ENCODE peak calls at places on chromosome 19, in six cellular contexts. E is HepG2, O is H1, B is K562, Q is GM23338, A is GM12878. C is an unnamed sample.
A peak's percentile ranks its signal among the peaks of the same experiment; 100 is the strongest.

GRCh38 chr19:50450369-50451222 is 17.9 kb downstream of the MYBPC2 start:
- DNase-seq in E (no peak), O (no peak), B (no peak), Q (no peak), A (no peak), C (no peak)

GRCh38 chr19:10864538-10864899 is 6.8 kb upstream of the CARM1 start:
- DNase-seq in E (peak; percentile 68), O (peak; percentile 94), B (peak; percentile 92), Q (peak; percentile 93), A (no peak), C (peak; percentile 91)

GRCh38 chr19:1630012-1630411 is 22.4 kb downstream of the TCF3 start:
- DNase-seq in E (no peak), O (no peak), B (no peak), Q (no peak), A (no peak), C (no peak)

GRCh38 chr19:33339750-33340029 is 33.8 kb upstream of the CEBPG start:
- DNase-seq in E (no peak), O (no peak), B (no peak), Q (no peak), A (no peak), C (no peak)

GRCh38 chr19:17202249-17202648 is 12.9 kb upstream of the USE1 start:
- DNase-seq in E (no peak), O (no peak), B (no peak), Q (peak; percentile 52), A (no peak), C (no peak)

GRCh38 chr19:40687525-40688016 is 2.9 kb downstream of the NUMBL start:
- DNase-seq in E (no peak), O (no peak), B (peak; percentile 78), Q (no peak), A (peak; percentile 23), C (no peak)

GRCh38 chr19:16661480-16662034 is 618 bp downstream of the TMEM38A start:
- DNase-seq in E (no peak), O (peak; percentile 60), B (no peak), Q (peak; percentile 72), A (no peak), C (peak; percentile 54)

GRCh38 chr19:41599175-41599966 is 23.4 kb downstream of the CEACAM21 start:
- DNase-seq in E (no peak), O (no peak), B (no peak), Q (peak; percentile 60), A (no peak), C (peak; percentile 26)

GRCh38 chr19:43425567-43426392 is 11.1 kb downstream of the TEX101 start:
- DNase-seq in E (no peak), O (no peak), B (no peak), Q (peak; percentile 65), A (no peak), C (no peak)

GRCh38 chr19:55373993-55374757 is 2.5 kb upstream of the TMEM190 start:
- DNase-seq in E (no peak), O (no peak), B (no peak), Q (no peak), A (no peak), C (no peak)

GRCh38 chr19:55105237-55105636 is 12.2 kb downstream of the PPP1R12C start:
- DNase-seq in E (no peak), O (no peak), B (no peak), Q (no peak), A (no peak), C (no peak)

GRCh38 chr19:36093687-36094086 is 17.3 kb upstream of the OVOL3 start:
- DNase-seq in E (no peak), O (no peak), B (no peak), Q (no peak), A (no peak), C (no peak)

GRCh38 chr19:36090930-36091695 is 19.8 kb upstream of the OVOL3 start:
- DNase-seq in E (no peak), O (no peak), B (no peak), Q (no peak), A (no peak), C (no peak)

GRCh38 chr19:36089847-36090246 is 21.1 kb upstream of the OVOL3 start:
- DNase-seq in E (no peak), O (no peak), B (no peak), Q (no peak), A (no peak), C (no peak)

GRCh38 chr19:36093146-36093662 is 17.7 kb upstream of the OVOL3 start:
- DNase-seq in E (no peak), O (no peak), B (no peak), Q (no peak), A (peak; percentile 19), C (no peak)

DNA sequence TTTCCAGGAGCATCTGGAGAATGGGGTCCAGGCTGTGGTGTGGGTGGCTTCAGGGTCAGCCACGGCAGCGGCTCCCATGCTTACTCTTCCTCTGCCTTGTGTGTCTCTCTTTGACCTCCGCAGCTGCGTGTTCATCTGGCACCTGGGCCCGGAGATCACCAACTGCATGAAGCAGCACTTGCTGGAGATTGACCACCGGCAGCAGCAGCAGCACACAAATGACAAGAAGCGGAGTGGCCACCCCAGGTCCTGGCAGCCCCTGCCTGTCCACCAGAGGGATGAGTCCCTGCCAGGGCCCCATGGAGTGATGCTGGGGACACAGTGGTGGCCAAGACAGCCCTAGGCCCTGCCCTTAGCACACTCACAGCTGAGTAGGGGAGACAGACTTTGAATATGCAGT is 18.4 kb upstream of the OVOL3 start:
- DNase-seq in E (no peak), O (no peak), B (no peak), Q (no peak), A (no peak), C (no peak)
- TF ChIP-seq CREB1 in E (no peak), O (no peak), B (no peak), Q (no peak), A (no peak), C (no peak)

GRCh38 chr19:35155441-35155840 is 906 bp downstream of the FXYD5 start:
- DNase-seq in E (no peak), O (no peak), B (peak; percentile 42), Q (no peak), A (no peak), C (no peak)

GRCh38 chr19:35156673-35157014 is 2.1 kb downstream of the FXYD5 start:
- DNase-seq in E (no peak), O (no peak), B (no peak), Q (no peak), A (no peak), C (no peak)

GRCh38 chr19:35153701-35154534 is 617 bp upstream of the FXYD5 start:
- DNase-seq in E (no peak), O (peak; percentile 84), B (peak; percentile 83), Q (peak; percentile 88), A (no peak), C (peak; percentile 79)

GRCh38 chr19:35155981-35156672 is 1.6 kb downstream of the FXYD5 start:
- DNase-seq in E (no peak), O (no peak), B (no peak), Q (no peak), A (no peak), C (no peak)

DNA sequence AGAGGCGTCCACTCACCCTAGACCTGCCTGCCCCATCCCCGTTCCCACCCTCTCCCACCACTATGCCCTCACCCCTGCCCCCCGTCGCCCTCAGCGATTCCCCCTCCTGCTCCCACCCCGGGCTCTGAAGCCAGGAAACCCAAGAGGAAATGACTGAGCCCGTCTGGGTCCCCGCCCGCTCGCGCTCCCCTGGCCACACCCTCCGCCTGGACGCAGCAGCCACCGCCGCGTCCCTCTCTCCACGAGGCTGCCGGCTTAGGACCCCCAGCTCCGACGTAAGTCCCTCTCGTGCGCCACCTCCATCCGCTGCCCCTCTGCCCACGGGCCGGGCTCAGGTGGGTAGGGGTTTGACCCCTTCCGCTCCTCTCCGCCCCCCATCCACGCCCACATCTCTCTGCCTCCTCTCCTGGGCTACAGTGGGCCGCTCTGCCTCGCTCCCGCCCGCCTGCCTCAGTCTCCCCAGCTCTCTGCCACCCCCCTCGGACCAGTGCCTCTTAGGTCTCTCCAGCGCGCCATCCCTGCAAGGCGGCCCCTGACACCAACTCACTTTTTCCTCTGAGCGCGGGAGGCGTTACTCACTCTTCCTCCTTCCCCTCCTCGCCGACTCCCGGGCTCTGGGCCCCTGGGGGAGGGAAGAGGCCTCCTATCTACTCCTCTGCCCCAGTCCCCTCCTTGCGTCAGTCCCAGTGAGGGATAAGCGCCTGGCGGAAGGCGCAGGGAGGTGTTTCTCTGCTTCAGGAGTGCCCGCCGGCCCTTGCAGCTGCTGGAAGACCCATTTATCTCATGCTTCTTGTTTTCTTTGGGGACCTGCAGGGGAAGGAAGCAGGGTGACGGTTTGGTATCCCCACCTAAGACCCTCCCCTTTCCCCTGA is at the start of gene FXYD5:
- DNase-seq in E (no peak), O (peak; percentile 72), B (peak; percentile 94), Q (peak; percentile 86), A (no peak), C (peak; percentile 64)
- TF ChIP-seq CREB1 in E (no peak), O (no peak), B (peak; percentile 33), Q (no peak), A (no peak), C (no peak)

GRCh38 chr19:3336680-3337523 is 29.5 kb upstream of the NFIC start:
- DNase-seq in E (peak; percentile 24), O (no peak), B (no peak), Q (no peak), A (no peak), C (no peak)
- TF ChIP-seq CREB1 in E (no peak), O (no peak), B (no peak), Q (no peak), A (no peak), C (no peak)

GRCh38 chr19:8261881-8262280 is 46.3 kb downstream of the CD320 start:
- DNase-seq in E (no peak), O (no peak), B (no peak), Q (no peak), A (no peak), C (no peak)

GRCh38 chr19:8261347-8261746 is 46.8 kb downstream of the CD320 start:
- DNase-seq in E (no peak), O (no peak), B (no peak), Q (no peak), A (no peak), C (no peak)

GRCh38 chr19:8259142-8259921 is 48.8 kb downstream of the CD320 start:
- DNase-seq in E (no peak), O (no peak), B (no peak), Q (no peak), A (no peak), C (no peak)

GRCh38 chr19:8259922-8260247 is 48.3 kb downstream of the CD320 start:
- DNase-seq in E (no peak), O (no peak), B (no peak), Q (no peak), A (no peak), C (no peak)

GRCh38 chr19:8262431-8262830 is 45.7 kb downstream of the CD320 start:
- DNase-seq in E (no peak), O (peak; percentile 40), B (no peak), Q (no peak), A (no peak), C (no peak)
- TF ChIP-seq CREB1 in E (no peak), O (no peak), B (no peak), Q (no peak), A (no peak), C (no peak)

GRCh38 chr19:57807541-57807940 is 7.2 kb downstream of the ZNF552 start:
- DNase-seq in E (no peak), O (no peak), B (no peak), Q (no peak), A (no peak), C (no peak)
- TF ChIP-seq CREB1 in E (no peak), O (no peak), B (no peak), Q (no peak), A (no peak), C (no peak)

GRCh38 chr19:7970716-7971448 is 27.4 kb upstream of the TIMM44 start:
- DNase-seq in E (peak; percentile 47), O (peak; percentile 85), B (peak; percentile 54), Q (peak; percentile 94), A (no peak), C (peak; percentile 85)
- TF ChIP-seq CREB1 in E (no peak), O (peak; percentile 52), B (no peak), Q (no peak), A (no peak), C (no peak)